ENCODE peak calls at places on chromosomes 7 and 10, in six cellular contexts. W is cardiac muscle cell; Z is CD8-positive, alpha-beta T cell; G is fibroblast of lung; D is SJSA1; P is CD4-positive, alpha-beta memory T cell. M is an unnamed sample.

GRCh38 chr10:22105270-22105669 is 101.7 kb upstream of the DNAJC1 start:
- DNase-seq in W (no peak), Z (no peak), G (no peak), D (no peak), P (no peak), M (no peak)

GRCh38 chr7:87816389-87816788 is 59.8 kb downstream of the SLC25A40 start:
- DNase-seq in W (no peak), Z (no peak), G (no peak), D (no peak), P (no peak), M (no peak)

GRCh38 chr7:149773446-149774236 is at the start of gene ZNF467:
- DNase-seq in W (peak; percentile 68), Z (peak; percentile 63), G (peak; percentile 20), D (no peak), P (peak; percentile 35), M (no peak)

GRCh38 chr7:131471605-131472004 is 84.8 kb downstream of the PODXL start:
- DNase-seq in W (no peak), Z (no peak), G (no peak), D (no peak), P (no peak), M (no peak)

GRCh38 chr7:105821527-105821926 is 54.9 kb downstream of the ATXN7L1 start:
- DNase-seq in W (no peak), Z (no peak), G (no peak), D (no peak), P (no peak), M (no peak)

GRCh38 chr10:110556993-110557601 is 10.4 kb upstream of the SMC3 start:
- DNase-seq in W (peak; percentile 65), Z (peak; percentile 72), G (peak; percentile 52), D (no peak), P (peak; percentile 62), M (peak; percentile 16)

GRCh38 chr7:139913006-139913405 is 83.9 kb downstream of the TBXAS1 start:
- DNase-seq in W (no peak), Z (no peak), G (peak; percentile 15), D (no peak), P (no peak), M (no peak)

GRCh38 chr10:126156545-126156944 is 231.7 kb downstream of the ADAM12 start:
- DNase-seq in W (no peak), Z (no peak), G (no peak), D (no peak), P (no peak), M (no peak)

GRCh38 chr7:69893915-69894314 is 295.6 kb downstream of the AUTS2 start:
- DNase-seq in W (no peak), Z (no peak), G (peak; percentile 18), D (no peak), P (no peak), M (no peak)

GRCh38 chr7:889391-889790 is 13.0 kb downstream of the GET4 start:
- DNase-seq in W (no peak), Z (no peak), G (no peak), D (no peak), P (no peak), M (no peak)

GRCh38 chr7:29377718-29378117 is 183.1 kb downstream of the CHN2 start:
- DNase-seq in W (no peak), Z (no peak), G (no peak), D (no peak), P (no peak), M (no peak)

GRCh38 chr7:4268040-4268965 is 413.8 kb upstream of the FOXK1 start:
- DNase-seq in W (no peak), Z (no peak), G (no peak), D (no peak), P (no peak), M (no peak)

GRCh38 chr7:48301201-48301600 is 129.9 kb downstream of the ABCA13 start:
- DNase-seq in W (no peak), Z (no peak), G (no peak), D (no peak), P (no peak), M (no peak)

GRCh38 chr10:119478111-119479047 is 64.1 kb downstream of the RGS10 start:
- DNase-seq in W (no peak), Z (peak; percentile 63), G (no peak), D (no peak), P (peak; percentile 53), M (no peak)

GRCh38 chr10:37952926-37953325 is 23.5 kb downstream of the ZNF25 start:
- DNase-seq in W (no peak), Z (no peak), G (no peak), D (no peak), P (no peak), M (no peak)

GRCh38 chr7:83036721-83037380 is 125.8 kb downstream of the PCLO start:
- DNase-seq in W (no peak), Z (no peak), G (no peak), D (no peak), P (no peak), M (no peak)

GRCh38 chr7:25238056-25238745 is 9.9 kb upstream of the NPVF start:
- DNase-seq in W (no peak), Z (no peak), G (no peak), D (no peak), P (no peak), M (no peak)

GRCh38 chr7:17301491-17302101 is 3.1 kb downstream of the AHR start:
- DNase-seq in W (peak; percentile 64), Z (peak; percentile 54), G (peak; percentile 34), D (no peak), P (peak; percentile 45), M (peak; percentile 16)

DNA sequence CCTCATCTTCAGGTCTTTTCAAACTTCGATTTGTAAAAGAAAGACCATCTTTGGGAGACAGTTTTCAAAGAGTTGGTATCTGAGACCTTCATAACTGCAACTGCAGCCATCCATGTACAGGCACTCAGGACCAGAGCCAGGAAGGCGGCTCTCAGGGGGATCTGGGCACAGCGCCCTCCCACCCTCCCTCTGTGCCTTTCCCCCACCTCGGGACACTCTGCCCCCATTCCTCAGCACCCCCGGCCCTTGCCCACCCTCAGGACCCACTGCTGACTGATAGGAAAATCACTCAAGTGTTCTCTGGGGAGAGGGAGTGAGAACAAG is 143.6 kb downstream of the CUBN start:
- DNase-seq in W (no peak), Z (no peak), G (no peak), D (no peak), P (no peak), M (no peak)
- H3K4me1 ChIP-seq in W (no peaks in the 10 kb centered on the region), Z (no peaks in the 10 kb centered on the region), G (peaks cover 17% of the 10 kb centered on the region), D (peaks cover 52% of the 10 kb centered on the region), P (no peaks in the 10 kb centered on the region), M (peaks cover 41% of the 10 kb centered on the region)

DNA sequence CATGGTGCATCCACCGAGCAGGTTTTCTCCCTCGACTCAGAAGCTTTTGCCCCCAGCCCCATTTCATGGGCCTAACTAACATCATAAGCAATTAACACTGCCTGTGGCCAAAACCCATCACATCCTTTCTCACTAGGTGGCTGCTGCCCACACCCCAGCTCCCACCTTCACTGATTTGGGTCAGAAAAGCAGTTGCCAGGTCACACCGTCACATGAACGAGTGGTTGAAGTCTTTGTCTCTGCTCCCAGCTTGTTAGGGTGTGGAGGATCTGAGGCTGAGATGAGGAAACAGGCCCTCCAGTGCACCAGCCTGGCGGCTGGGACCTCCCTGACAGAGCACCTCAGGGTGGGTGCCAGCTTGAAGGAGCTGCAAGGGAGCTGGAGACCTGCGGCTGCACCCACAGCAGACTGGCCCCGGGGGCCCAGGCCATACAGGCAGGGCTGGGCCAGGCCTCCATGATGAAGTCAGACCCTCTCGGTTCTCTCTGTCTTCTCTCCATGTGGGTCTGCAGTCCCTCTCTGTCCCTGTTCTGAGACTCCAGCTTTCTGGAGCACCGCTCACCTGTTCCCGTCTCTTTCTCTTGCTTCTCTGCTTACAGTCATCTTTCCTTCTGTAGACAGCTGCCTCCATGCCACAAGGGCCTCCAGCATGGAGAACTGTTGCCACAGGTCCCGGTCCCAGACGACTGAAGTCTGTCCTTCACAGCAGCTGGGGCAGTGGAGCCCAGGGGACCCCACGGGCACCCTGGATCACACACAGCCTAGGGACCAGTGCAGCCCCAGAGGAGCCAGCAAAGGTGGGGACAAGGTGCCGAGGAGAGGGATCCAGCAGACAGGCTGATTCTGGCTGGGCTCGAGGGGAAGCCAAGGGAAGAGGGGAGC is 13.8 kb upstream of the INPP5A start:
- DNase-seq in W (no peak), Z (no peak), G (no peak), D (no peak), P (no peak), M (peak; percentile 20)
- H3K27ac ChIP-seq in W (no peak overlapping the region), Z (no peak overlapping the region), G (no peak overlapping the region), D (no peak overlapping the region), P (no peak overlapping the region), M (no peak overlapping the region)

GRCh38 chr7:94400022-94400421 is 5.3 kb downstream of the COL1A2 start:
- DNase-seq in W (no peak), Z (no peak), G (no peak), D (no peak), P (no peak), M (no peak)
- H3K4me3 ChIP-seq in W (no peak overlapping the region), Z (no peak overlapping the region), G (peak overlapping the region; percentile 87), D (peak overlapping the region; percentile 60), P (no peak overlapping the region), M (no peak overlapping the region)

GRCh38 chr7:40899151-40899550 is 764.3 kb downstream of the SUGCT start:
- DNase-seq in W (no peak), Z (no peak), G (no peak), D (no peak), P (no peak), M (no peak)
- H3K4me1 ChIP-seq in W (no peaks in the 10 kb centered on the region), Z (no peaks in the 10 kb centered on the region), G (no peaks in the 10 kb centered on the region), D (no peaks in the 10 kb centered on the region), P (no peaks in the 10 kb centered on the region), M (no peaks in the 10 kb centered on the region)

DNA sequence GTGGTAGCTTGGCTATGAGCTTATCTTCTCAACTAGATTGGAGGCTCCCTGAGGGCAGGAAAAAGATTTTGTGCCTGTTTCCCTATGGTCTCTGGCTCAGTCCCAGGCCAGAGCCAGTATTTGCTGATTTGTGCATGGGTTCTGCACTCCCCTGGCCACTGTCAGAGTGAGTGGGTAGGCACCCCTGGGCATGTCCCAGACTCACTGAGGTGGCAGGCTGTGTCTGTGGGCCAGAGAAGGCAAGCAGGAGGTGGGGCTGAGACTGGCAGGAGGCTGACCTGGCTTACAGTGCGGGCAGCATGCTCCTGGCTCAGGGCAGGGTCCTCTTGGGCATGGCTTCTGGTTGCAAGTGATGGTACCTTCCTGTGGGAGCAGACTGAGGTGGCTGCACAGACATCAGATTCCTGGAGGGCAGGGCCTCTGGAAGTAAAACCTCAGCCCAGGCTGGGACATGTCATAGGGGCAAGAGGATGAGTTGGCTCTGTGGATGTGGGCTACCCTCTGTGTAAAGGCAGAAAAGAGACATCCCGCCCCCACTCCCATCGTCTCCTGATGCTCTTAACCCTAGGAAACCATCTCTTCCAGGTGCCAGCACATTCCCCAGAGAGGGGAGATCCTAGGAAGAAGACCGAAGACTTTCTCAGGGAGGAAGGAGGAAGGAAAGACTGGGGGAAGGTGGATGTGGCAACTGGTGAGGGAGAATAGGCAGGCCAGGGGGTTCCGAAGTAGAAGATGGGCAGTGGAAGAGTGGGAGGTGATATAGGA is 4.3 kb downstream of the KCP start:
- DNase-seq in W (no peak), Z (no peak), G (no peak), D (no peak), P (no peak), M (no peak)
- H3K27ac ChIP-seq in W (no peak overlapping the region), Z (no peak overlapping the region), G (no peak overlapping the region), D (no peak overlapping the region), P (no peak overlapping the region), M (no peak overlapping the region)

DNA sequence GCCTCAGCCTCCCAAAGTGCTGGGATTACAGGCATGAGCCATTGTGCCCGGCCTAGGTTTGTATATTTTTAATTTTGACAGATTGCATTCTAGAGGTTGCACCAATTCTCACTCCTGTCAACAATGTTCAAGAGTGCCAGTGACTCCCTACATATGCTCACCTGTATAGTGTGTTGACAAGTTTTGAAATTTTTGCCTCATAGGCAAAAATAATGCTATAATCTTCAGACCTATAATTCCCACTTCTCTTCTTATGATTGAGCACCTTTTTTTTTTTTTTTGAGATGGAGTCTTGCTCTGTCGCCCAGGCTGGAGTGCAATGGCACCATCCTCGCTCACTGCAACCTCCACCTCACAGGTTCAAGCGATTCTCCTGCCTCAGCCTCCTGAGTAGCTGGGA is 139.7 kb downstream of the EVX1 start:
- DNase-seq in W (no peak), Z (no peak), G (no peak), D (no peak), P (no peak), M (no peak)
- H3K4me3 ChIP-seq in W (no peak overlapping the region), Z (no peak overlapping the region), G (no peak overlapping the region), D (no peak overlapping the region), P (no peak overlapping the region), M (no peak overlapping the region)

M was measured in SJCRH30.